ENCODE peak calls at places on chromosomes 12 and 14, in ten cellular contexts. W is endothelial cell; N is A549; M is fibroblast of lung; K is mammary epithelial cell; I is mucosa of descending colon; P is astrocyte of the cerebellum; E is PC-3; D is activated CD8-positive, alpha-beta T cell treated with anti-CD3 and anti-CD28 coated beads for 36 hours; T is prostate gland. Z is an unnamed sample.

GRCh38 chr12:103392722-103393121 is 103.0 kb downstream of the C12orf42 start:
- DNase-seq in T (no peak), W (no peak), D (no peak), N (no peak), I (no peak), E (no peak), M (no peak), P (no peak), K (no peak), Z (no peak)

GRCh38 chr12:111841236-111841749 is 735 bp upstream of the MAPKAPK5 start:
- DNase-seq in M (peak), K (no peak), T (no peak), N (no peak), E (peak), P (no peak), D (no peak), W (no peak), I (no peak), Z (no peak)

GRCh38 chr12:92928431-92928961 is 599 bp downstream of the EEA1 start:
- DNase-seq in D (peak), M (peak), T (peak), P (no peak), K (peak), E (peak), I (peak), W (no peak), N (peak), Z (peak)

GRCh38 chr12:39912211-39912980 is 193.5 kb downstream of the SLC2A13 start:
- DNase-seq in P (no peak), K (peak), M (no peak), N (peak), T (peak), D (no peak), E (peak), I (peak), W (no peak), Z (no peak)

GRCh38 chr12:93484315-93484981 is 17.1 kb downstream of the MRPL42 start:
- DNase-seq in D (no peak), I (no peak), E (no peak), M (peak), N (peak), T (no peak), P (no peak), K (peak), W (no peak), Z (no peak)

GRCh38 chr14:71365305-71365865 is 458.1 kb downstream of the PCNX1 start:
- DNase-seq in M (no peak), N (no peak), W (no peak), T (no peak), E (no peak), K (no peak), I (no peak), D (no peak), P (no peak), Z (no peak)

GRCh38 chr12:114684098-114684869 is at the start of gene TBX3:
- DNase-seq in N (peak), D (peak), K (peak), E (peak), M (peak), T (peak), P (peak), W (peak), I (peak), Z (peak)

GRCh38 chr12:101715045-101715444 is 17.6 kb downstream of the CHPT1 start:
- DNase-seq in T (no peak), N (no peak), W (no peak), K (no peak), E (no peak), I (no peak), P (no peak), D (no peak), M (no peak), Z (no peak)

GRCh38 chr14:26773906-26774593 is 176.2 kb upstream of the NOVA1 start:
- DNase-seq in T (no peak), P (no peak), W (no peak), E (peak), N (peak), M (no peak), D (no peak), I (no peak), K (no peak), Z (no peak)

GRCh38 chr14:25620515-25620914 is 570.6 kb upstream of the STXBP6 start:
- DNase-seq in M (no peak), N (no peak), W (no peak), K (no peak), E (no peak), T (no peak), D (no peak), P (no peak), I (no peak), Z (no peak)

GRCh38 chr12:92908108-92908507 is 21.0 kb downstream of the EEA1 start:
- DNase-seq in N (no peak), W (no peak), E (no peak), I (no peak), D (peak), T (no peak), P (no peak), M (no peak), K (no peak), Z (no peak)

GRCh38 chr12:65948320-65949008 is 124.2 kb downstream of the HMGA2 start:
- DNase-seq in W (no peak), E (peak), P (peak), I (peak), K (peak), N (peak), M (peak), D (no peak), T (peak), Z (no peak)

GRCh38 chr14:35362911-35363374 is 41.6 kb downstream of the NFKBIA start:
- DNase-seq in T (no peak), I (no peak), N (no peak), M (peak), D (no peak), E (no peak), P (no peak), W (no peak), K (no peak), Z (no peak)

DNA sequence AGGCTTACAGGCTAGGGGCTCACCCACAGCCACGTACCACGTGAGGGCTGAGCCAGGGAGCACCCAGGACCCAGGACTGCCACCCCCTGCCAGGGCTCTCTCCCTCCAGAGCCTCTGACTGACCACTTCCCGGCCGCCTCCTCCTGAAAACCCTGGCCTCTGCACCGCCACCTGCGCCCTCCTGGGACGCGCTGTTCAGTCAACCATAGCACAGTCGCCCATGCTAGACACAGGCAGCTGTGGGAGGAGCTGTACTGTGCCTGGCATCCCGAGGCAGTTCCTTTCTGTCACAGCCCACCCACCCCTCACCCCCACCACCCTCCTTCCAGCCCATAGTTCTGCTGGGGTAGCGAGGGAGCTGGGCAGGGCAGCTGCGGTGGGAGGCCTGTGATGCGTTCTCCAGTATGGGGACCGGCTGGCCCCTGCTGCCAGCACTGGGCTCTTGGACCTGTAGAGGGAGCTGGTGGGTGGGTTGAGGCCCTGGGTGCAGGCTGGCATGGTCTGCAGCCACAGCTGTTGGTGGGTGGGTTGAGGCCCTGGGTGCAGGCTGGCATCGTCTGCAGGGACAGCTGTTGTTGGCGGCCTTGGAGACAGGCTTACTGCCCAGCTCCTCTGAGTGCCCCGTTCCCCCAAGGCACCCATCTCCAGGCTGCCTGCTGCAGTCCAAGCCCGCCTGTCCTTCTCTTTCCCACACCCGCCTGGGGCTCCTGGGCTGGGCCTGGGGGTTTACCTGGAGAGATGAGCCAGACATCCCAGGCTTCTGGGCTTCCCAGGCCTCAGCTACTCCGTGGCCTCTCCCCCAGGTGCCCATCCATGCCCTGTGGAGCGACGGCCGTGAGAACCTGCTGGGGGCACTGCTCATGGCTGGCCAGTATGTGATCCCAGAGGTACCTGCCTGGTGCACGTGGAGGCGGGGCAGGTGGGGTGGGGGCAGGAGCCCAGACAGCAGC is 11.5 kb downstream of the ASPG start:
- DNase-seq in T (no peak), D (no peak), E (peak), K (no peak), I (peak), W (peak), M (no peak), P (no peak), N (no peak), Z (no peak)
- TF ChIP-seq CTCF in T (no peak), D (no peak), E (peak), K (peak), I (no peak), W (no peak), M (no peak), P (no peak), N (no peak), Z (peak)

GRCh38 chr14:66117600-66117999 is 368.6 kb upstream of the CCDC196 start:
- DNase-seq in W (no peak), E (peak), N (peak), M (peak), I (no peak), T (no peak), K (peak), P (peak), D (no peak), Z (no peak)

GRCh38 chr14:66120402-66120801 is 365.8 kb upstream of the CCDC196 start:
- DNase-seq in E (no peak), P (no peak), N (no peak), D (no peak), M (no peak), T (no peak), I (no peak), W (no peak), K (no peak), Z (no peak)

GRCh38 chr14:66119805-66120204 is 366.4 kb upstream of the CCDC196 start:
- DNase-seq in W (no peak), M (no peak), N (no peak), T (no peak), E (no peak), K (no peak), D (no peak), I (no peak), P (no peak), Z (no peak)

DNA sequence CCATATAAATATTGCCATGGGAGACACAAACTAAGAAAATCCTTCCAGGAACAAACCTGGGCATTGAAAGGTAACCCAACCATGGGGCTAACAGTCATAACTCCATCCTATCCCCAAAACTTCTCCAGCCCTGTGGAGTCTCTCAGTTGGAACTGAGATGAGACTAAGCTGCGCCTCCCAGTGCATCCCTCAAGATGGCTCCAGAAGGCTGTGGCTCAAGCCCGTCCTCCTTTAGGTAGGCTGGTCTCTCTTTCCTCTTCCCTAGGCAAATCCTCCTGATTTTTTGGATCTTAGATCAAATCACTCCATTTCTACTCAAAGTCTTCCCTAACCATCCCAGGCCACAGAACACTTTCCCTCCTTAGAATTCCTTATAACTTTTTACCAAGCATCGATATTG is 364.3 kb upstream of the CCDC196 start:
- DNase-seq in K (no peak), P (no peak), N (no peak), I (no peak), T (no peak), M (no peak), W (no peak), E (no peak), D (no peak), Z (no peak)
- TF ChIP-seq CTCF in K (no peak), P (no peak), N (no peak), I (no peak), T (no peak), M (no peak), W (no peak), E (peak), D (no peak), Z (no peak)

DNA sequence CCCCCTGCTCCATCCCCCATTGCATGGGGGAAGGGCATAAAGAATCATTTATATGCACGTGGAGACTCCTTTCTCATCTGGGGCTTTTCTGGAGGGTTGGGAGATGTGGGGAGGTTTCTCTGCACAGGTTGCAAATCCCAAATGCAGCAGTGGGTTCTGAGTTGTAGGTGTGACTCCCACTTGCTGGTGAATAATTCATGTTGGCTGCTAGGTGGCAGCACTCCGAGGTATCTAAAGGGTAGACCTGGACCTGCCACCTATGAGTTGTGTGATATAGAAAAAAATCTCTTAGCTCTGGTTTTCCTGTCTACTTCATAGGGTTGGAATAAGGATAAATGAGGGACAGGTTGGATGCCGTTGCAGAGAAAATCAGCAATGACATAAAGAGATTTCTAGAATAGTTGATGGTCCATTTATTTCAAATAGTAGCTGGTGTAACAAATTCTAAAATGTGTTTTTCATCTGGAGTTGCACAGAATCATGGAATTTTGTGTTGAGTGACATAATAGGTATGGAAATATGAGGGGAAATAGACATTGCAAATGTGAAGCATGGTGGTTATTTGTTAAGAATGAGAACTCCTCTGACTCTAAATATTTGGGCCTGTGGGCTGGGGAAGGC is 4.6 kb downstream of the MARCHF9 start:
- DNase-seq in I (no peak), W (no peak), T (no peak), D (peak), K (no peak), N (peak), E (peak), P (no peak), M (no peak), Z (no peak)
- TF ChIP-seq CTCF in I (peak), W (peak), T (peak), D (peak), K (peak), N (peak), E (peak), P (peak), M (peak), Z (peak)

GRCh38 chr14:90720832-90721231 is 95.4 kb downstream of the TTC7B start:
- DNase-seq in T (no peak), N (no peak), M (no peak), P (no peak), E (peak), I (no peak), D (no peak), K (no peak), W (no peak), Z (no peak)
- TF ChIP-seq CTCF in T (no peak), N (no peak), M (no peak), P (no peak), E (no peak), I (no peak), D (no peak), K (no peak), W (no peak), Z (peak)

DNA sequence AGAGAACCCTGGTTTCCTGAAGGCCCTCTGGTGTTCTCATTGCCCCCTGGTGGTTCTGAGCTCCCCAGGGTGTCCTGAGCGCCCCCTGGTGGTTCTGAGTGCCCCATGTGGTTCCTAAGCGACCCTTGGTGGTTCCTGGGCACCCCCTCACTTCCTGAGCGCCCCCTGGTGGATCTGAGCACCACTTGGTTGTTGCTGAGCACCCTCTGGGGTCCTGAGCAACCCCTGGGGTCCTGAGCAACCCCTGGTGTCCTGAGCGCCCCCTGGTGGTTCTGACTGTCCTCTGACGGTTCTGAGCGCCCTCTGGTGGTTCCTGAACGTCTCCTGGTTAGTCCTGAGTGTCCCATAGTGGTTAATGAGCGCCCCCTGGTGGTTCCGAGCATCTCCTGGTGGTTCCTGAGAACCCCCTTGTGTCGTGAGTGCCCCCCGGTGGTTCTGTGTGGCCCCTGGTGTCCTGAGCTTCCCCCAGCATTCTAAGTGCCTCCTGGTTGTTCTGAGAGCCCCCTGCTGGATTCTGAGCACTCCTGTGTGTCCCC is 568.3 kb downstream of the TMEM121 start:
- DNase-seq in K (no peak), T (no peak), M (no peak), D (no peak), E (no peak), W (no peak), N (peak), I (peak), P (no peak), Z (no peak)
- TF ChIP-seq CTCF in K (no peak), T (no peak), M (no peak), D (no peak), E (no peak), W (no peak), N (no peak), I (no peak), P (no peak), Z (peak)

GRCh38 chr12:57498571-57498970 is 10.7 kb downstream of the MARS1 start:
- DNase-seq in I (no peak), T (no peak), K (no peak), E (no peak), P (no peak), W (no peak), M (no peak), N (no peak), D (no peak), Z (no peak)

GRCh38 chr12:57500213-57500612 is 12.3 kb downstream of the MARS1 start:
- DNase-seq in D (no peak), T (no peak), I (no peak), E (no peak), N (no peak), K (no peak), M (no peak), P (no peak), W (no peak), Z (no peak)

GRCh38 chr12:57496822-57497221 is 9.0 kb downstream of the MARS1 start:
- DNase-seq in K (no peak), M (no peak), P (no peak), D (no peak), W (no peak), N (no peak), T (no peak), E (no peak), I (no peak), Z (no peak)

GRCh38 chr12:57497223-57498142 is 9.6 kb downstream of the MARS1 start:
- DNase-seq in D (no peak), N (no peak), E (no peak), P (no peak), T (no peak), W (no peak), M (no peak), I (no peak), K (no peak), Z (no peak)

GRCh38 chr12:57498143-57498524 is 10.3 kb downstream of the MARS1 start:
- DNase-seq in P (no peak), T (no peak), N (no peak), I (no peak), D (no peak), M (no peak), W (no peak), E (no peak), K (no peak), Z (no peak)
- TF ChIP-seq CTCF in P (no peak), T (no peak), N (no peak), I (no peak), D (no peak), M (no peak), W (no peak), E (no peak), K (peak), Z (no peak)